ENCODE peak calls at places on chromosomes 12 and 14, in eight cellular contexts. P, Q, B, W, S, V, A and C are unnamed samples.

GRCh38 chr14:95015046-95015445 is 142.3 kb downstream of the DICER1 start:
- DNase-seq in P (no peak), Q (no peak), B (no peak), W (no peak), S (no peak), V (no peak), A (no peak), C (no peak)

GRCh38 chr12:82527165-82527780 is 159.4 kb upstream of the TMTC2 start:
- DNase-seq in P (no peak), Q (peak; percentile 24), B (no peak), W (no peak), S (peak; percentile 16), V (no peak), A (no peak), C (no peak)

GRCh38 chr12:3252416-3252815 is 175.2 kb downstream of the TSPAN9 start:
- DNase-seq in P (no peak), Q (no peak), B (peak; percentile 96), W (no peak), S (peak; percentile 81), V (peak; percentile 94), A (peak; percentile 94), C (peak; percentile 72)

GRCh38 chr12:67483871-67484554 is 164.5 kb upstream of the DYRK2 start:
- DNase-seq in P (no peak), Q (no peak), B (no peak), W (no peak), S (no peak), V (no peak), A (no peak), C (no peak)

GRCh38 chr14:70086685-70087379 is 101.9 kb downstream of the SLC8A3 start:
- DNase-seq in P (no peak), Q (no peak), B (no peak), W (no peak), S (no peak), V (no peak), A (no peak), C (no peak)

GRCh38 chr12:65808580-65808979 is 15.7 kb upstream of the HMGA2 start:
- DNase-seq in P (no peak), Q (no peak), B (no peak), W (no peak), S (no peak), V (no peak), A (no peak), C (no peak)

GRCh38 chr12:92141585-92142244 is 3.9 kb downstream of the BTG1 start:
- DNase-seq in P (no peak), Q (peak; percentile 63), B (no peak), W (no peak), S (no peak), V (no peak), A (no peak), C (no peak)

GRCh38 chr12:30825341-30825740 is 70.6 kb upstream of the CAPRIN2 start:
- DNase-seq in P (no peak), Q (no peak), B (no peak), W (no peak), S (no peak), V (no peak), A (no peak), C (no peak)

GRCh38 chr12:26198742-26199141 is 3.4 kb downstream of the SSPN start:
- DNase-seq in P (no peak), Q (no peak), B (peak; percentile 68), W (no peak), S (no peak), V (peak; percentile 42), A (peak; percentile 81), C (no peak)

GRCh38 chr14:95495538-95496025 is 20.9 kb downstream of the SYNE3 start:
- DNase-seq in P (no peak), Q (no peak), B (no peak), W (no peak), S (no peak), V (peak; percentile 22), A (no peak), C (no peak)

GRCh38 chr14:96225745-96226151 is 21.1 kb downstream of the BDKRB2 start:
- DNase-seq in P (peak; percentile 87), Q (no peak), B (peak; percentile 39), W (no peak), S (no peak), V (no peak), A (no peak), C (no peak)

GRCh38 chr12:90043264-90043663 is 334.6 kb upstream of the ATP2B1 start:
- DNase-seq in P (no peak), Q (no peak), B (no peak), W (no peak), S (no peak), V (no peak), A (no peak), C (no peak)

GRCh38 chr12:71312767-71313375 is 126.7 kb upstream of the LGR5 start:
- DNase-seq in P (no peak), Q (no peak), B (no peak), W (no peak), S (no peak), V (no peak), A (no peak), C (no peak)

GRCh38 chr12:124828264-124829007 is 35.2 kb downstream of the SCARB1 start:
- DNase-seq in P (peak; percentile 87), Q (no peak), B (no peak), W (no peak), S (no peak), V (no peak), A (no peak), C (no peak)

GRCh38 chr12:62744551-62744950 is 190.4 kb downstream of the PPM1H start:
- DNase-seq in P (no peak), Q (no peak), B (peak; percentile 46), W (no peak), S (no peak), V (no peak), A (no peak), C (no peak)

DNA sequence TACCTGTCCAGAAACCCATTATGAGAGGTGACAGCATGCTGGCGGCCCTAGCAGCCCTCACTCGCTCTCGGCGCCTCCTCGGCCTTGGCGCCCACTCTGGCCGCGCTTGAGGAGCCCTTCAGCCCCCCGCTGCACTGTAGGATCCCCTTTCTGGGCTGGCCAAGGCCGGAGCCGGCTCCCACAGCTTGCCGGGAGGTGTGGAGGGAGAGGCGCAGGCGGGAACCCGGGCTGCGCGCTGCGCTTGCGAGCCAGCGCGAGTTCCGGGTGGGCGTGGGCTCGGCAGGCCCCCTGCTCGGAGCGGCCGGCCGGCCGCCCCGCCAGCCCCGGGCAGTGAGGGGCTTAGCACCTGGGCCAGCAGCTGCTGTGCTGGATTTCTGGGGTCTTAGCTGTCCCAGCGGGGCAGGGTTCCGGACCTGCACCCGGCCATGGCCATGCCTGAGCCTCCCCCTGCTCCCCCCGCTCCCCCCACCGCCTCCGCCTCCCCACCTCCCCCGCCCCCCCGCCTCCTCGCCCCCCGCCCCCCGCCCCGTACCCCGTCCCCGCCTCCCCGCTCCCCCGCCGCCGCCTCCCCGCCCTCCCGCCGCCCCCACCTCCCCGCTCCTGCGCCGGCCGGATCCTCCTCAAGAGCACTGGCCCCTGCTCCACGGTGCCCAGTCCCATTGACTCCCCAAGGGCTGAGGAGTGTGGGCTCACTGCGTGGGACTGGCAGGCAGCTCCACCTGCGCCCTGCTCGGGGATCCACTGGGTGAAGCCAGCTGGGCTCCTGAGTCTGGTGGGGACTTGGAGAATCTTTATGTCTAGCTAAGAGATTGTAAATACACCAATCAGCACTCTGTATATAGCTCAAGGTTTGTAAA is 163.1 kb downstream of the KLHL28 start:
- DNase-seq in P (no peak), Q (no peak), B (no peak), W (no peak), S (no peak), V (no peak), A (no peak), C (no peak)
- H3K4me3 ChIP-seq in P (no peak overlapping the region), Q (no peak overlapping the region), B (no peak overlapping the region), W (no peak overlapping the region), S (no peak overlapping the region), V (no peak overlapping the region), A (no peak overlapping the region), C (no peak overlapping the region)

DNA sequence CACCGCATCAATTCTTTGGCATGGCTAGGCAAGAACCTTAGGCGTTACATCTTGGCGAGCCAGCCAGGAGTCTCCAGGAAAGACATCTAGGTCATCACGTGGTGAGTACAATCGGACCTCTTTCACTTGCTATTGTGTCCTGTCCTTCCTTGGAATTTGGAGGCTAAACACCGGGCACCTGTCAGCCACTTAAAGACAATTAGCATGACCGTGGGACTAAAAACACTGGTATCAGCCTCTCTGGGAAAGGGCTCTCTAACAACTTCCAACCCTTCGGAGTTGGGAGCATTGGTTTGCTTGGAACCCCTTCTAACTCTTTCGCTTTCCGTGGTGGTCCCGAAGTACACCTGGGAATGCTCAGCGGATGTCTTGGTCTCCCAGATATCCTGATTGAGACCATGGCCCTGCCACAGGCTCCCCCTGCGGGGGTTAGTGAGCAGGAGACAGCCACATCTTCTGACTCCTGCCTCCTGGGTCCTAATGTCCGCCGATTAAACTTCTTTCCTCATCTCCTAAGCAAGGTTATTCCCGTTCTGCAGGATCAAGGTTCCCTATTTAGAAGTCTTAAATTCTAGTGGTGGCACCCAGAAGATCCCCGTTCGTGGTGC is 971.7 kb downstream of the FSCB start:
- DNase-seq in P (no peak), Q (no peak), B (no peak), W (no peak), S (no peak), V (no peak), A (no peak), C (no peak)
- H3K4me3 ChIP-seq in P (no peak overlapping the region), Q (no peak overlapping the region), B (no peak overlapping the region), W (no peak overlapping the region), S (no peak overlapping the region), V (no peak overlapping the region), A (no peak overlapping the region), C (no peak overlapping the region)

DNA sequence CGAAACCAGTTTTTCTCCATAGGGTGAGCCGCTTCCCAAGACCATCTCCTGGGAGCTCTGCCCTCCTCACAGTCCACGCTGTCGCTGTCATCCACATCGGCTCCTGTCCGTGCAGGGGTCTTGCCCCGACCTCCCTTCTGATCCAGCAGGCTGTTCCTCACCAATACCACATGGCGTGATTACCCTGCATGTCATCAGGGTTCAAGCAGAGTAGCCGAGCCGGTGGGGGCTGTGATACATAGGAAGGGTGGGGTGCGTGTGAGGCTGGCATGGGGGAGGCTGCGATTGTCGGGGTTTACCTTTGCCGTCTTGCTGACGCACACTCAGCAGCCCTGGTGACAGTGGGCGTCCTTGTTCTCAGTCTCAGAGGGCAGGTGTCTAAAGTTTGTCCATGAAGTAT is 17.0 kb downstream of the TEDC1 start:
- DNase-seq in P (peak; percentile 62), Q (no peak), B (no peak), W (no peak), S (no peak), V (no peak), A (peak; percentile 71), C (no peak)
- H3K4me3 ChIP-seq in P (no peak overlapping the region), Q (no peak overlapping the region), B (no peak overlapping the region), W (no peak overlapping the region), S (no peak overlapping the region), V (no peak overlapping the region), A (no peak overlapping the region), C (no peak overlapping the region)

DNA sequence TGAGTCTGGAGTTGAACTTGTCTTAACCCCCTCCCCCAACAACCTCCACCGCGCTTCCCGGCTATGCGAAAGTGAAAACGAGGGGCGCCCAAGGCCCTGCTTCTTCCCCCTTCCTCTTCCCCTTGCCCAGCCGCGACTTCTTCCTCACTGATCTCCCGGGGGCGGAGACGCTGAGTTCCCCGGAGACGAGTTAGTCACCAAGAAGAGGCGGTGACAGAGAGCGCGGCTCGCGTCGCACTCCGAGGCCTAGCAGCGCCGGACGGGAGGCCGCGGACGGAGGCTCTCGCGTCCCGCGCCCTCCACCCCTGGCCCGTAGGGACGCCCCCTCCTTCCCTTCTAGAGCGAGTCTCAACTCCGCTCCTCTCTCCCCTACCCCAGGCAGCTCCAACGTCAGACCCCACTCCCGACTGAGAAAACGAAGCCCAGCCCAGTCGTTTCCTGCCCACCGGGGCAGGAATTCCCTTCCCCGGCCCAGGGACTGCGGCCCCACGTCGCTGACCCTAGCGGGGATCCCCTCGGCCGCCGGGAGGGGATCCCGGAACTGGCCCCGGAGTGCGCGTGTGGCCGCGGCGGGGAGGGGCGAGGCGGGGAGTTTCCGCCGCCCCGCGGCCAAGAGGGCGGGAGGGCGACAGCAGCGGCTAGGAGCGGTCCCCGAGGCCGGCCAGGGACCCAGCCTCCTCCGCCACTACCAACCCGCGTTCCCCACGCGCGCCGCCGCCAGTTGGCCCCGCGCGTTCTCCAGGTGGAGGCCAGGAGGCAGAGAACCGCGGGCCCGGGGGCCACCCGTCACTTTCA is 1.4 kb downstream of the BAZ1A start:
- DNase-seq in P (peak; percentile 87), Q (peak; percentile 84), B (peak; percentile 90), W (peak; percentile 74), S (peak; percentile 87), V (peak; percentile 94), A (peak; percentile 92), C (peak; percentile 67)
- H3K4me3 ChIP-seq in P (peak overlapping the region; percentile 76), Q (peak overlapping the region; percentile 79), B (peak overlapping the region; percentile 94), W (peak overlapping the region; percentile 87), S (peak overlapping the region; percentile 83), V (peak overlapping the region; percentile 72), A (peak overlapping the region; percentile 98), C (peak overlapping the region; percentile 84)